ENCODE peak calls at places on chromosomes 12 and 14, in four cellular contexts. C is K562, L is Panc1, Y is HepG2. H is an unnamed sample.

GRCh38 chr12:120618954-120619615 is 21.3 kb upstream of the CABP1 start:
- DNase-seq in C (no peak), L (no peak), Y (no peak), H (no peak)

GRCh38 chr14:20415723-20416622 is 2.7 kb upstream of the TEP1 start:
- DNase-seq in C (peak), L (no peak), Y (peak), H (peak)

GRCh38 chr12:54126696-54127537 is 61.9 kb downstream of the SMUG1 start:
- DNase-seq in C (no peak), L (no peak), Y (no peak), H (no peak)

GRCh38 chr14:67977468-67978034 is 158.0 kb downstream of the RAD51B start:
- DNase-seq in C (no peak), L (no peak), Y (no peak), H (peak)

GRCh38 chr14:64983439-64984310 is 3.0 kb upstream of the FNTB start:
- DNase-seq in C (no peak), L (peak), Y (peak), H (peak)

GRCh38 chr12:91377456-91377855 is 194.8 kb upstream of the DCN start:
- DNase-seq in C (no peak), L (no peak), Y (no peak), H (no peak)

GRCh38 chr14:26138764-26139445 is 458.9 kb downstream of the NOVA1 start:
- DNase-seq in C (no peak), L (no peak), Y (no peak), H (no peak)

GRCh38 chr14:103656031-103656757 is 27.2 kb downstream of the KLC1 start:
- DNase-seq in C (no peak), L (no peak), Y (no peak), H (no peak)

GRCh38 chr12:19129121-19129485 is 430 bp upstream of the PLEKHA5 start:
- DNase-seq in C (no peak), L (no peak), Y (no peak), H (peak)

GRCh38 chr14:62103497-62103896 is 341.3 kb downstream of the SNAPC1 start:
- DNase-seq in C (no peak), L (no peak), Y (no peak), H (no peak)

GRCh38 chr14:49946320-49947141 is 53.6 kb downstream of the ARF6 start:
- DNase-seq in C (peak), L (peak), Y (peak), H (no peak)

GRCh38 chr12:124979568-124979967 is 9.4 kb downstream of the DHX37 start:
- DNase-seq in C (peak), L (no peak), Y (no peak), H (no peak)

GRCh38 chr12:1660304-1661187 is 30.3 kb upstream of the ADIPOR2 start:
- DNase-seq in C (no peak), L (no peak), Y (peak), H (no peak)

GRCh38 chr14:75630695-75631452 is 29.8 kb downstream of the ERG28 start:
- DNase-seq in C (no peak), L (no peak), Y (no peak), H (no peak)

GRCh38 chr12:118751355-118751754 is 230.0 kb upstream of the SRRM4 start:
- DNase-seq in C (no peak), L (no peak), Y (no peak), H (no peak)

GRCh38 chr14:35341454-35342159 is 49.4 kb downstream of the PSMA6 start:
- DNase-seq in C (no peak), L (no peak), Y (peak), H (peak)

GRCh38 chr14:64971890-64972785 is at the start of gene RAB15:
- DNase-seq in C (peak), L (no peak), Y (no peak), H (no peak)

GRCh38 chr12:116484807-116485206 is 74.4 kb upstream of the MAP1LC3B2 start:
- DNase-seq in C (no peak), L (no peak), Y (no peak), H (no peak)

GRCh38 chr14:102215522-102216250 is 76.0 kb downstream of the WDR20 start:
- DNase-seq in C (no peak), L (no peak), Y (no peak), H (no peak)

GRCh38 chr12:116783503-116784237 is 45.6 kb downstream of the RNFT2 start:
- DNase-seq in C (no peak), L (no peak), Y (no peak), H (no peak)

GRCh38 chr14:49114161-49114893 is 471.9 kb downstream of the RPS29 start:
- DNase-seq in C (no peak), L (no peak), Y (no peak), H (no peak)

GRCh38 chr12:22169281-22169824 is 123.3 kb downstream of the CMAS start:
- DNase-seq in C (no peak), L (no peak), Y (no peak), H (no peak)

DNA sequence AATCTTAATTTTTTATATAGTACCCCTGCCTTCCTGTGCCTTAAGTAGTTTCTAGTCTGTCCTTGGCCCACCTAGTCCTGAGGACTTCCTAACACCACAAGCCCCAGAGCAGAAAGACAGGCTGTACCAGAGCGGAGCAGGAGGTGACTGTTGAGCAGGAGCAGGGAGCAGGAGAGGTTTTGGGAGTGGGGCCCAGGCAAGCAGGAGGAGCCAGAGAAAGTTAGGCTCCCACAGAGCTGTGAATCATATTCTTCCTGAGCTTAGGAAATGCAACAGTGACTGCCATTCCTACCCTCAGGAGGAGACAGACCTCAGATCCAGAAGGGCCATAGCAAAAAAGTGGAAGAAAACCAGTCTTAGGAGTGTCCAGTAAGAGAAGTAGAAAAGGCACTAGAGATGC is 28.3 kb upstream of the COL2A1 start:
- DNase-seq in C (no peak), L (no peak), Y (no peak), H (no peak)
- TF ChIP-seq TCF7L2 in C (no peak), L (no peak), Y (no peak), H (no peak)

GRCh38 chr14:100654025-100654813 is 67.0 kb upstream of the BEGAIN start:
- DNase-seq in C (no peak), L (no peak), Y (no peak), H (no peak)

GRCh38 chr14:100652739-100653138 is 65.5 kb upstream of the BEGAIN start:
- DNase-seq in C (no peak), L (no peak), Y (no peak), H (no peak)

GRCh38 chr14:100656996-100657395 is 69.7 kb upstream of the DLK1 start:
- DNase-seq in C (no peak), L (no peak), Y (no peak), H (no peak)

GRCh38 chr14:100653409-100653808 is 66.2 kb upstream of the BEGAIN start:
- DNase-seq in C (peak), L (no peak), Y (no peak), H (no peak)

DNA sequence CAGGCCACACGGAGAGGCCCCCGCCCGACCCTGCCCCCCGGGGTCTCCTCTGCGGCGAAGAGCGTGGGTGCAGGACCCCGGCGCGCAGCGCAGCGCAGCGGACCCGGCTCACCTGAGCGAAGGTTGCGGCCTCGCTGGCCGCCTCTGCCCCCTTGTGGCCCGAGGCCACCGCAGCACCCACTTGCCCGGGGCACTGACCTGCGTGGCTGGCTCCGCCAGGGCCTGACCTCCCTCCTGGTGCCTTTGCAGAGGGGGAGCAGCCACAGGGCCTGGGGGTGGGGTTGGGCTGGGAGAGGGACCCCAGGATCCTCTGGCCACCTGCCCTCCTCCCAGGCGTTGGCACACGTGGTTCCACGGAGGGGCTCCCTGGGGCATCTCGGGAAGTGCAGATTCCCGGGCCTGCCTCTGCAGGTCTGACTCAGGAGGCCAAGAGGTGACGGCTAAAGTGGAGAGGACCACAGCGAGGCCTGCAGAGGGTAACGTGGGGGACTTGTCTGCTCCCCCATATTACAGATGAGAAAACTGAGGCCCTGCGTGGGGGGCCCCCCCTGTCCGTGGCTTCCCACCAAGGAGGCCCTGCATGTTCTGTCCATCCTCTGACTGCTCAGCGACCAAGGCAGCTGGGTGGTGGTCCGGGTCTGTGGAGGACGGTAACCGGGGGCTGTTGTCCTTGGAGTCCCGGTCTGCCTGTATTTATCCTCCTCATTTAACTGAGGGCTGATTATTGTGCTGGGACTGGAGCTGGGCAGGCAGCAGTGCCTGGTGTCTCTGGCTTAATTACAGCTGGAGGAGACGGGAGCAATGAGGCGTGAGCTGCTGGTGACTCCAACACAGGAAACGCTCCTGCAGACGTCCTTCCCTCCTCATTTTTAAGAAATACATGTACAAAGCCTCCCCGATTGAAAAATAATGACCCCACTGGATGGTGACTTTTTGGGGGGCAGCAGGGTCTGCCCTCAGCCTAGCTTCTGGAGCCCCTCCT is 67.9 kb upstream of the BEGAIN start:
- DNase-seq in C (peak), L (no peak), Y (no peak), H (no peak)
- TF ChIP-seq TCF7L2 in C (no peak), L (no peak), Y (no peak), H (no peak)

GRCh38 chr12:63802012-63802608 is 22.4 kb downstream of the RXYLT1 start:
- DNase-seq in C (no peak), L (no peak), Y (no peak), H (no peak)
- TF ChIP-seq TCF7L2 in C (no peak), L (no peak), Y (no peak), H (no peak)

DNA sequence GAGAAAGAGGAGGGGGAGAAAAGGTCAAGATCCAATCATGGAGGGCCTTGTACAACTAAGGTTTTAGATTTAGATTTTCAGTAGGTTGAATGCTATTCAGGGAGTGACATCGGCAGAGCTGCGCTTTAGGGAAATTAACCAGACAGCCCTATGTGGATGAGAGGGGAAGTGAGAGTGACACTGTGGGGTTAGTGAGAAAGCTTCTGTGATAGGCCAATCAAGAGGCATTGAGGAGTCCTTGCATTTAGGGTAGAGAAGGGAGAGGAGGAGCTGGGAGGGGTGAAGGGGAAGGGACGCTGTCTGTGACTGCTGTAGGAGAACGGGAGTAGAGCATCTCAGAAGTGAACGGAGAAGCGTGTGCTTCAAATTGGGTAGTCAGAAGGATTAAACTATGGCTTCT is 3.4 kb downstream of the HSD17B6 start:
- DNase-seq in C (no peak), L (no peak), Y (no peak), H (no peak)
- TF ChIP-seq TCF7L2 in C (no peak), L (no peak), Y (no peak), H (no peak)

DNA sequence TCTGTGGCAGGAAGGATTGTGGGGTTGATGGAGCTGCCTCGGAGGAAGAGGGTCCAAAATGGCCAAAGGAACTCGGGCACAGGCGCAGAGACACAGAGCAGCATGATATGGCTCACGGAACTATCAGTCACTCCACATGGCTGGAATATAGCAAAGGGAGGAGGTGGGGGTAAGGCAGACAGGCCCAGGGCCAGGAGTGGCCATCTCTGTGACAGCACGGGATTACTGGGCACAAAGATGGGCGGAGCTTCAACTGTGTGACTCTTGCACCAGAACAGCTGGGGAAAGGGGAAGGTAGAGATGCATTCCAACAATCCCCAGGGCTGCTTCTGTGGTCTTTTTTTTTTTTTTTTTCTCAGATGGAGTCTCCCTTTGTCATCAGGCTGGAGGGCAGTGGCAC is 24.8 kb upstream of the EML1 start:
- DNase-seq in C (no peak), L (no peak), Y (no peak), H (no peak)
- TF ChIP-seq TCF7L2 in C (no peak), L (no peak), Y (no peak), H (no peak)

DNA sequence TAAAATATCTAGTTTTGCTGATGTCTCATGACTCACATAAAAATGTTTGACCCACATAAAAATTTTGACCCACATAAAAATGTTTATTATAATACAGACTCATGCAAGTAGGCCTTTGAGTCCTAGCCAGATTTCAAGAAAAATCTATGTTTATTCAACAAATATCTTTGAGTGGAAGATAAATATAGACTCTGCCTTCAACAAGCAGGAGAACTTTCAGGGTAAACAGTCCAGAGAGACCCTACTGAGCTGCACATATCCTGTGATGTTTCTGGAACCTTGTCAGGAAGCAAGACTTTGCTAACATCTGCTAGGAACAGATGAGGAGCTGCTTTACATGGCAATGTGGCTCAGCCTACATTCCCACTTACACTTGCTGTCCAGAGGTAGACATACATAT is 283.1 kb downstream of the MDGA2 start:
- DNase-seq in C (no peak), L (no peak), Y (no peak), H (no peak)
- TF ChIP-seq TCF7L2 in C (no peak), L (no peak), Y (no peak), H (no peak)

GRCh38 chr14:52117433-52117832 is 48.6 kb upstream of the NID2 start:
- DNase-seq in C (no peak), L (no peak), Y (no peak), H (no peak)

GRCh38 chr14:52124791-52125661 is 56.2 kb upstream of the NID2 start:
- DNase-seq in C (no peak), L (no peak), Y (no peak), H (no peak)

GRCh38 chr14:52125885-52126284 is 57.0 kb upstream of the NID2 start:
- DNase-seq in C (no peak), L (no peak), Y (no peak), H (no peak)

GRCh38 chr14:52119030-52119429 is 50.2 kb upstream of the NID2 start:
- DNase-seq in C (no peak), L (no peak), Y (peak), H (no peak)

DNA sequence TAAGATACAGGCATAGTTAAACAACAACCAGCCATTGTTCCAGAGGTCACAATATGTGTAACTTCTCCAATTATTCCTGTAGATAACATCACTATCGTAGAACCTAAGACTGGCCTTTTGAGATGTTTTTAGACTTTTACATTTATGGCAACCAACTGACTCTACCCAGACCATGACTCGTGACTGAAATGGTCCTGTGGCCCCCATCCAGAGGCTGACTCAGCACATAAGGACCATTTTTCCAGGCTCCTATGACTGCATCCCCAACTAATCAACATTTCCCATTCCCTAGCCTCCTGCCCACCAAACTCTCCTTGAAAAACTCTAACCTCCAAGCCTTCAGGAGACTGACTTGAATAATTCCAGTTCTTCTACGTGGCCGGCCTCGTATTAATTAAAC is 52.6 kb upstream of the NID2 start:
- DNase-seq in C (no peak), L (no peak), Y (no peak), H (no peak)
- TF ChIP-seq TCF7L2 in C (no peak), L (no peak), Y (no peak), H (no peak)

H was measured in HCT116.